ENCODE peak calls at places on chromosomes 3 and 15, in four cellular contexts. E is OCI-LY7, F is AG09309, L is IMR-90. G is an unnamed sample.

GRCh38 chr3:119762876-119763275 is 19.0 kb upstream of the NR1I2 start:
- DNase-seq in E (no peak), F (no peak), L (no peak), G (no peak)

GRCh38 chr3:43071313-43071893 is 34.5 kb downstream of the POMGNT2 start:
- DNase-seq in E (peak; percentile 5), F (no peak), L (no peak), G (peak; percentile 7)

GRCh38 chr15:57033715-57034439 is 115.4 kb downstream of the TCF12 start:
- DNase-seq in E (no peak), F (no peak), L (no peak), G (no peak)

GRCh38 chr3:112818289-112818688 is 28.4 kb downstream of the CD200R1L start:
- DNase-seq in E (no peak), F (peak; percentile 59), L (peak; percentile 79), G (peak; percentile 45)

GRCh38 chr15:40937762-40938529 is 8.8 kb downstream of the DLL4 start:
- DNase-seq in E (no peak), F (no peak), L (no peak), G (no peak)

GRCh38 chr3:81989274-81989673 is 227.8 kb upstream of the GBE1 start:
- DNase-seq in E (no peak), F (no peak), L (no peak), G (no peak)

GRCh38 chr3:176795897-176796296 is 401.4 kb downstream of the TBL1XR1 start:
- DNase-seq in E (no peak), F (no peak), L (no peak), G (peak; percentile 1)

GRCh38 chr3:45170071-45170470 is 23.9 kb upstream of the CDCP1 start:
- DNase-seq in E (no peak), F (no peak), L (no peak), G (no peak)

GRCh38 chr3:14810070-14810732 is 8.6 kb upstream of the FGD5 start:
- DNase-seq in E (no peak), F (no peak), L (no peak), G (no peak)

DNA sequence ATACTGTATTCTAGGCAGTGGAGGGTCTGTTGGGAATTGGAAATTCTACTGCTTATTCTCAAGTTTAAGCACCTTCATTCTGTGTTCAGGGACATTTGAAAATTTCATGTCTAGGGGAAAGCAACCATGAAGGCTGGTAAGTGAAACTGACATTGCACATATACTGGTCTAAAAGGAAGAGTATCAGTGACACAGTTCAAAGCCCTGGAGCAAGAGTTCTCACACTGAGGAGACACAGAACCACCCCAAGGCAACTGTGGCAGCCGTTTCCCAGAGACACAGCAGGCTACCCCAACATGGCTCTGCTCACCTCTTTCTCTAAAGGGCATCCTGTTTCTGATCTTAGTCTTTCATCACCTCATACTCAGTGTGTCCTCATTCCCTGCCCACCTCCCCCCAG is 67.5 kb downstream of the KCNMB2 start:
- DNase-seq in E (no peak), F (no peak), L (no peak), G (no peak)
- TF ChIP-seq CTCF in E (no peak), F (no peak), L (no peak), G (no peak)

DNA sequence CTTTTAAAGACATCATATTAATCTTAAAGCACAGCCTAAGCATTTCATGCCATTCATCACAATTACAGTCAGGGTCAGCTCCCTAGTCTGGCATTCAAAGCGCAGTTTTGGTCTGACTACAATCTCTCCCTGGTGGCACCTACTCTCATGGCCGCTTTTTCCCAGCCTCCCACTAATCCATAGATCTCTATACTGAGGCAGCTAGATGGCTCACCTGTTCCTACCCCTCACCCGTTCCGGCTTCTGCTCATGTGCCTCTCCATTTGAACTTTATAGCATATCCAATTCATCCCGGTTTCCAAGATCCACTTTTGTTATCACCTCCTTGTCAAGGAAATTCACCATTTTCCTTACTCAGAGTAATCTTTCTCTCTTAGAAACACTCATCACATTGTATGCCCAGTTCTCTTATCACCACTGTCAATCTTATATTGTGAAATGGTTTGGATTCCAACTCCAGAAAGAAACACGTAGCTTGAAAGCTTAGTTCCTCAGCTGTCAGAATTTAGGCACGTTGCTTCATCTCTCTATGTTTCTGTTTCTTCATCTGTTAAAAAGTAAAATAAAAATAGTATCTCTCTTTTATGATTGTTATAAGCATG is 220.0 kb upstream of the UBE2E2 start:
- DNase-seq in E (no peak), F (no peak), L (no peak), G (peak; percentile 61)
- H3K4me3 ChIP-seq in E (no peak overlapping the region), F (no peak overlapping the region), L (no peak overlapping the region), G (no peak overlapping the region)

GRCh38 chr15:45276851-45277250 is 24.8 kb downstream of the SLC28A2 start:
- DNase-seq in E (peak; percentile 52), F (peak; percentile 13), L (peak; percentile 21), G (peak; percentile 46)
- TF ChIP-seq CTCF in E (peak; percentile 81), F (peak; percentile 55), L (peak; percentile 45), G (peak; percentile 51)

DNA sequence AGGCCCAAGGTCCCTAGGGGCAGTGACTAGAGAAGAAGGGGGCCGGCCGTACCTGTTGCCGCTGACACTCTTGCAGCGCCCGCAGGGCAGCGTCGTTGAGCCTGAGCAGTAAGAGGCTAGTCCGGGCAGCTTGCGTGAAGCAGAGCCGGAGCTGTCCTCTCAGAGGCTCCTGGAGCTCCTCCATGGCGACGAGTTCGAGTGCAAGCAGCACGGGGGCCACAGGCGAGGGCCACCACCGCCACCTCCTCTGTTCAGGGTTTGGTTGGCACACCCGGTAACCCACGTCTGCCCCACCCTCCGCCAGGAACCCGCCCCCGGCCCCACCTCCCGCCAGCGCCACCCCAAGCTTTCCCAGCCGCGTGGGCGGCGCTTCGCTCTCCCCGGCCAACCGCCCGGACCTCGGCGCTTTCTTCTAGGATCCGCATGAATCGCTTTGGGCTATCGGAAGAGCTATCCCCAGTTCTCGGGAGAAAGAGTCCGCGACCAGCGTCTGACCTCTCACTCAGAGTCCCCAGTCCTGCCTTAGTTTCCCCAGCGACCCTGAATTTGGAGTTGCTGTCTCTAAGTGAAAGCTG is at the start of gene ELL3:
- DNase-seq in E (peak; percentile 89), F (no peak), L (peak; percentile 59), G (peak; percentile 52)
- H3K4me3 ChIP-seq in E (peak within 1 kb of the TSS; percentile 79), F (peak within 1 kb of the TSS; percentile 70), L (peak within 1 kb of the TSS; percentile 74), G (peak within 1 kb of the TSS; percentile 66)

GRCh38 chr3:8638994-8639393 is 5.6 kb downstream of the SSUH2 start:
- DNase-seq in E (no peak), F (no peak), L (no peak), G (peak; percentile 38)

GRCh38 chr3:8639585-8639984 is 5.0 kb downstream of the SSUH2 start:
- DNase-seq in E (no peak), F (no peak), L (no peak), G (no peak)

GRCh38 chr3:8637348-8637747 is 7.2 kb downstream of the SSUH2 start:
- DNase-seq in E (no peak), F (no peak), L (no peak), G (no peak)

GRCh38 chr3:8632402-8633237 is 12.0 kb downstream of the SSUH2 start:
- DNase-seq in E (no peak), F (no peak), L (no peak), G (no peak)

GRCh38 chr3:8635625-8636024 is 9.0 kb downstream of the SSUH2 start:
- DNase-seq in E (peak; percentile 10), F (no peak), L (no peak), G (no peak)
- TF ChIP-seq CTCF in E (peak; percentile 30), F (no peak), L (no peak), G (no peak)

GRCh38 chr3:149476135-149476684 is 1.7 kb downstream of the TM4SF4 start:
- DNase-seq in E (no peak), F (no peak), L (no peak), G (no peak)
- H3K4me3 ChIP-seq in E (no peak overlapping the region), F (no peak overlapping the region), L (no peak overlapping the region), G (no peak overlapping the region)

GRCh38 chr3:4060608-4061007 is 242.6 kb upstream of the SETMAR start:
- DNase-seq in E (no peak), F (no peak), L (no peak), G (no peak)
- TF ChIP-seq CTCF in E (no peak), F (no peak), L (no peak), G (no peak)